ENCODE peak calls at places on chromosomes 6 and 20, in six cellular contexts. X, P, J, Z, W and A are unnamed samples. For H3K9me3, the result is how much of the 10 kb centered on the place peaks cover.

GRCh38 chr20:43669332-43669731 is 2.4 kb downstream of the MYBL2 start:
- DNase-seq in X (peak), Z (no peak), J (no peak), W (peak), P (no peak), A (no peak)

GRCh38 chr6:31737315-31738047 is 1.2 kb upstream of the CLIC1 start:
- DNase-seq in P (no peak), Z (peak), X (no peak), J (peak), W (peak), A (peak)

GRCh38 chr6:125906158-125906998 is 50.2 kb upstream of the HINT3 start:
- DNase-seq in X (peak), Z (peak), P (peak), J (peak), W (peak), A (peak)

GRCh38 chr6:98833101-98834059 is 994 bp upstream of the POU3F2 start:
- DNase-seq in W (peak), J (peak), Z (peak), X (peak), P (peak), A (peak)

GRCh38 chr6:40960784-40961430 is 78.1 kb downstream of the UNC5CL start:
- DNase-seq in P (no peak), X (peak), J (no peak), Z (no peak), W (no peak), A (no peak)

GRCh38 chr6:92337571-92337970 is 1081.8 kb downstream of the EPHA7 start:
- DNase-seq in P (no peak), Z (no peak), X (no peak), W (no peak), J (no peak), A (no peak)

GRCh38 chr6:18115356-18115755 is 7.1 kb downstream of the NHLRC1 start:
- DNase-seq in W (no peak), X (no peak), J (no peak), P (no peak), Z (no peak), A (no peak)

GRCh38 chr20:43988451-43988850 is 73.8 kb downstream of the TOX2 start:
- DNase-seq in X (peak), Z (no peak), P (no peak), W (peak), J (no peak), A (no peak)

GRCh38 chr20:44609006-44609510 is 26.7 kb downstream of the PKIG start:
- DNase-seq in P (peak), J (no peak), Z (no peak), X (no peak), W (no peak), A (no peak)

GRCh38 chr6:121633309-121633708 is 197.9 kb downstream of the GJA1 start:
- DNase-seq in X (no peak), Z (no peak), P (no peak), W (no peak), J (no peak), A (no peak)

GRCh38 chr6:66948106-66948505 is 1241.1 kb upstream of the EYS start:
- DNase-seq in J (no peak), X (no peak), W (peak), P (no peak), Z (no peak), A (no peak)

GRCh38 chr20:57573176-57573575 is 12.3 kb downstream of the PCK1 start:
- DNase-seq in X (no peak), P (no peak), Z (no peak), J (peak), W (no peak), A (no peak)

GRCh38 chr20:38023181-38024085 is 9.8 kb downstream of the TTI1 start:
- DNase-seq in W (peak), X (peak), J (no peak), P (no peak), Z (no peak), A (no peak)

GRCh38 chr6:158020272-158020711 is 38.6 kb downstream of the SYNJ2 start:
- DNase-seq in W (no peak), P (no peak), X (no peak), Z (no peak), J (no peak), A (no peak)

GRCh38 chr20:49140411-49140810 is 47.7 kb downstream of the STAU1 start:
- DNase-seq in Z (no peak), X (no peak), W (no peak), P (no peak), J (no peak), A (no peak)

GRCh38 chr20:20872420-20872819 is 160.0 kb upstream of the RALGAPA2 start:
- DNase-seq in Z (no peak), W (no peak), X (no peak), P (no peak), J (no peak), A (no peak)

GRCh38 chr6:81995548-81996289 is 243.2 kb upstream of the TENT5A start:
- DNase-seq in Z (no peak), X (peak), W (no peak), J (no peak), P (peak), A (no peak)

GRCh38 chr6:105432797-105433196 is 29.9 kb upstream of the PREP start:
- DNase-seq in J (no peak), X (peak), W (peak), Z (no peak), P (peak), A (no peak)

GRCh38 chr6:156741287-156742073 is 35.7 kb upstream of the ARID1B start:
- DNase-seq in W (no peak), J (no peak), X (no peak), P (no peak), Z (no peak), A (no peak)

GRCh38 chr6:16206595-16207037 is 31.8 kb upstream of the GMPR start:
- DNase-seq in X (peak), J (peak), P (peak), W (peak), Z (peak), A (peak)

GRCh38 chr6:31752739-31753319 is 9.6 kb upstream of the SAPCD1 start:
- DNase-seq in J (no peak), X (peak), P (no peak), Z (no peak), W (peak), A (no peak)

GRCh38 chr6:15476631-15477380 is 186.0 kb downstream of the DTNBP1 start:
- DNase-seq in P (no peak), Z (no peak), X (peak), W (peak), J (no peak), A (no peak)

GRCh38 chr6:31270788-31271640 is 878 bp downstream of the HLA-C start:
- DNase-seq in W (peak), J (peak), X (peak), Z (peak), P (peak), A (peak)

GRCh38 chr6:113882341-113882740 is 25.2 kb downstream of the MARCKS start:
- DNase-seq in X (no peak), J (no peak), Z (no peak), P (no peak), W (no peak), A (no peak)

GRCh38 chr6:137950581-137950980 is 83.5 kb downstream of the TNFAIP3 start:
- DNase-seq in P (no peak), J (no peak), W (no peak), Z (no peak), X (no peak), A (no peak)

GRCh38 chr20:22333885-22334545 is 250.4 kb downstream of the FOXA2 start:
- DNase-seq in Z (peak), X (peak), W (peak), P (peak), J (peak), A (peak)

GRCh38 chr6:98828210-98828798 is 6.1 kb upstream of the POU3F2 start:
- DNase-seq in Z (no peak), P (no peak), J (no peak), X (no peak), W (no peak), A (peak)

GRCh38 chr20:41124451-41125094 is 12.8 kb upstream of the PLCG1 start:
- DNase-seq in Z (no peak), J (no peak), X (no peak), W (no peak), P (no peak), A (no peak)

GRCh38 chr6:10381133-10381829 is 33.6 kb downstream of the TFAP2A start:
- DNase-seq in W (no peak), P (no peak), Z (peak), X (no peak), J (peak), A (no peak)

GRCh38 chr6:107673076-107673494 is 151.0 kb downstream of the SCML4 start:
- DNase-seq in X (no peak), Z (no peak), J (no peak), P (no peak), W (no peak), A (no peak)

GRCh38 chr20:63441136-63441776 is 31.2 kb downstream of the KCNQ2 start:
- DNase-seq in Z (no peak), P (no peak), W (no peak), J (no peak), X (no peak), A (no peak)

GRCh38 chr6:30411515-30412207 is 66.7 kb downstream of the RPP21 start:
- DNase-seq in W (peak), J (peak), X (peak), Z (peak), P (peak), A (no peak)

GRCh38 chr20:672975-673604 is 2.5 kb downstream of the SCRT2 start:
- DNase-seq in X (no peak), P (peak), Z (peak), J (no peak), W (no peak), A (no peak)

GRCh38 chr20:5741089-5741488 is 9.1 kb upstream of the SHLD1 start:
- DNase-seq in W (peak), J (no peak), X (peak), P (no peak), Z (no peak), A (no peak)

GRCh38 chr6:159788276-159788675 is 1.1 kb downstream of the TCP1 start:
- DNase-seq in W (no peak), Z (no peak), X (no peak), J (no peak), P (peak), A (no peak)

GRCh38 chr6:159790947-159791598 is 806 bp downstream of the MRPL18 start:
- DNase-seq in P (peak), J (no peak), X (no peak), W (peak), Z (no peak), A (no peak)

GRCh38 chr6:159788757-159789376 is 535 bp downstream of the TCP1 start:
- DNase-seq in X (peak), Z (no peak), W (peak), P (peak), J (peak), A (no peak)

GRCh38 chr6:159790149-159790946 is at the start of gene MRPL18:
- DNase-seq in J (peak), W (peak), P (peak), Z (peak), X (peak), A (peak)

DNA sequence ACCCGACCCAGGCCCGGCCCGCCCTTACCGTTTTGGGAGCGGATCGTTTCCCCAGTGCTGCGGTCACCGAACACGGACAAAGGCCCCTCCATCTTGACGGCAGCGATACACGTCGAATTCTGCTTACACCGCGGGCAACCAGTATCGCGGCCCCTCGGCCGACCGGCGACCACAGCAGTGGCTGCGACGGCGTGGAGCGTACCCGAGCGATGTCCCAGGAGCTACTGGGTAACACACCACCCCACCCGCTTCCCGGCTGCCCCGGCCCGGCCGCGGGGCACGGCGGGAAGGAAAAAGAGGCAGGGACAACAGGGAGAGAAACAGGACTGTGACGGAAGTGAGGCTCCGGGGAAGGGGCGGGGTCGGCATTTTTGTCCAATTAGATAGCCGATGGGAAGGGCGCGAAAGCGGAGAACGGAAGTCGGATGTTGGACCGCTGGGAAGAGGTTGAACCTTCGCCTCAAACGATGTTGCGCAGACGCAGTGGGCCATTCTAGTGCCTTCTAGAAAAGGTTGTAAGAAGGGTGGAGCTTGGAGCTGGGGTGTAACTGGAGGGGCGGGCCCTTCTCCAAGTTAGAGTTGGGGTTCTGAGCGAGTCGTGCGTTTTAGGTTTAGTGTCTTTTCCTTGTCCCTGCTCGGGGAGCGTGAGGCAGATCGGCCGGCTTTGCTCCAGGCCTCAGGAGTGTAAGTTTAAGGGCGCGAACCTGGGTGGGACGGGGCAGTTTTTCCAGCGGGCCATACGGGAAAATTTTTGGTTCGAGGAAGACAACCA is at the start of gene TCP1:
- DNase-seq in J (peak), X (peak), Z (peak), W (peak), P (peak), A (peak)
- H2BK120ac ChIP-seq in J (peak), X (peak), Z (peak), W (no peak), P (peak), A (no peak)

DNA sequence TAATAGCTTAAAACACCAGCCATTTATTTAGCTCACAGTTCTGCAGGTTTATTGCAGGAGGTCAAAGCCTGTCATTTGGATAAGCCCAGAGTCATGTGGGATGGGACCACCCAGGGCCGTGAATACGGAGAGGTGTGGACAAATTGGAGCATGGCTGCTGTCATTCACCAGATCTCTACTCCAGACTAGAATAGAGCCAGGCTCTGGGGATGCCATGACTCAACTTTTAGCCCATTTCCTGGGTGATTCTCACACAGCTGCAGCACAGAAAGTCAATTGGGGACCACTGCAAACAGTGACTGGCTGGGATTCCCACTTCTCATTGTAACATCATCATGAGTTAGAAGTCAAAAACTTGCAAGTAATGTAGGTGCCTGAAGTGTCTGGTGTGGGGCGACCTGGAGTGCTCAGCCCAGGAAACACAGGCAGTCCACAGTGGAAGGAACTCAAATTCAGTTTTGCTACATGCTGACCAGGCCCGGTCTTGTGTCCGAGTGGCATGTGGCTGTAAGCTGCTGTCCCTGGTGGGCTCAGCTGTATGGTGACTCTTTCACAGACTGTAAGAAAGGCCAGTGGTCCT is 174.3 kb downstream of the SCP2D1 start:
- DNase-seq in J (no peak), Z (no peak), W (no peak), P (no peak), X (no peak), A (no peak)
- H3K9me3 ChIP-seq in J (under half), Z (under half), W (under half), P (under half), X (under half), A (under half)

DNA sequence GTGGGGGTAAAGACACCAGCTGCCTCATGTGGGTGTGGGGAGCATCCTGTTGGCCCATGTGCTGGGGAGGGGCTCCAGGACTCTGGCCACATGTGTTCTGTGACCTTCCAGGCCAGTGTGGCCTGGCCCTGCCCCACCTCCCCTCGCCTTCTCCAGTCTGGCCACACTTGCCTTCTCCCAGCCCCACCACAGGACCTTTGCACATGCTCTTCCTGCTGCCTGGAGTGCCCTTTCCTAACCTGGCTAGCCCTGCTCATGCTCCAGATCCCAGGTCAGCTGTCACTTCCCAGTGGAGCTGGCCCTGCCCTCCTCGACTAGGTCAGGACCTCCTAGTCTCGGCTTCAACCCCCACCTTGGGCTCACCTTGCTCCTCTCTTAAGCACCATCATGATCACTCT is 183.8 kb downstream of the CDH4 start:
- DNase-seq in Z (no peak), W (no peak), X (no peak), P (no peak), J (no peak), A (no peak)
- H2BK120ac ChIP-seq in Z (peak), W (no peak), X (no peak), P (no peak), J (no peak), A (peak)

DNA sequence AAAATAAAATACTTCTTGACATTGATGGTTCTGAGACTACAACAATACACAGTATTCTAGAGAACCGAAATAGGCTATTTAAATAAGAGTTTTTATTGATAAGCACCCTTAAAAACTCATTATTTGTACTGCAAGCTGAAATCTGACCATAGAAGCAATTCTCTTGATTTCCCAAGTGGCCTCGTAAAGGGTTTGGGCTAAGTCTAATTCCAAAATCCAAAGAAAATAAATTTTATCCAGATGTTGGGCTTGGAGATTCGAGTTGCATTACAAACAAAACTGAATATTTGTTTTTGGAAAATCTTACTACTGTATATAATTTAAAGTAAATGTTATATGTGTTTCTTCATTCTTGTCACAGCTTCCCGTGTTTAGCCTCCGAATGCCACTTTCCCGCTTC is 47.2 kb downstream of the PRL start:
- DNase-seq in P (no peak), X (no peak), Z (no peak), J (no peak), W (no peak), A (no peak)
- H3K9me3 ChIP-seq in P (under half), X (under half), Z (under half), J (under half), W (under half), A (under half)

GRCh38 chr6:106519460-106520394 is 109.6 kb downstream of the RTN4IP1 start:
- DNase-seq in J (no peak), W (peak), P (peak), Z (no peak), X (peak), A (no peak)

GRCh38 chr6:106520711-106521367 is 108.5 kb downstream of the RTN4IP1 start:
- DNase-seq in X (no peak), Z (no peak), J (no peak), W (no peak), P (no peak), A (no peak)

GRCh38 chr6:106525885-106526280 is 103.4 kb downstream of the RTN4IP1 start:
- DNase-seq in J (no peak), X (no peak), Z (no peak), P (no peak), W (no peak), A (no peak)

GRCh38 chr6:106525111-106525884 is 104.0 kb downstream of the RTN4IP1 start:
- DNase-seq in P (no peak), X (no peak), Z (no peak), J (no peak), W (no peak), A (no peak)

GRCh38 chr6:106522557-106522956 is 106.7 kb downstream of the RTN4IP1 start:
- DNase-seq in P (no peak), Z (no peak), J (no peak), X (no peak), W (no peak), A (no peak)
- H2BK120ac ChIP-seq in P (no peak), Z (no peak), J (no peak), X (no peak), W (no peak), A (no peak)

GRCh38 chr20:15942130-15942529 is 631.1 kb downstream of the KIF16B start:
- DNase-seq in X (no peak), J (no peak), P (peak), Z (no peak), W (no peak), A (no peak)
- H3K9me3 ChIP-seq in X (under half), J (under half), P (under half), Z (under half), W (under half), A (under half)

GRCh38 chr20:32763202-32763999 is 1.2 kb downstream of the DNMT3B start:
- DNase-seq in P (peak), X (no peak), J (no peak), W (no peak), Z (no peak), A (no peak)

GRCh38 chr20:32761831-32762753 is at the start of gene DNMT3B:
- DNase-seq in Z (peak), J (peak), P (peak), W (peak), X (peak), A (peak)

GRCh38 chr20:32764000-32764960 is 2.1 kb downstream of the DNMT3B start:
- DNase-seq in J (peak), P (no peak), X (no peak), Z (peak), W (no peak), A (no peak)

GRCh38 chr20:32761417-32761830 is 761 bp upstream of the DNMT3B start:
- DNase-seq in Z (no peak), P (no peak), W (no peak), X (no peak), J (no peak), A (no peak)

DNA sequence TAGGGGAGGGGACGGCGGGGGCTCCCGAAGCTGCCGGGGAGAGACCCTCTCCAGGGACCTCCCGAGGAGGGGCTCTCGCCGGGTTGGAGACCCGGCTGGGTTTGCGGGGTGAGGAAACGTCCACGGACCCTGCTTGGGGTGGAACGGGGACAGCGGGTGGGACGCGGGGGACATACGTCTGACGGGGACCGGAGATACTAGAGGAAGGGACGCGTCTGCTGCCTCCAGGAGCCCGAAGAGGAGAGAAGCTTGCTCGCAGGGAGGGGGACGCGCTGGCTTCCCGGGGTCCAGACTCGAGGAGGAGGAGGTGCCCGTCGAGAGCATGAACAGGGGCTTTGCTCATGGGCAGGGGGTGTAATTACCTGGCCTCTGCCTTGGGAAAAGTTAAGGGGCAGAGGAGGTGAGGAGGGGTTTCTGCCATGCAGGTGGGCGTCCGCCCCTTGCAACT is 593 bp downstream of the DNMT3B start:
- DNase-seq in J (no peak), P (peak), X (no peak), Z (no peak), W (peak), A (no peak)
- H2BK120ac ChIP-seq in J (no peak), P (peak), X (peak), Z (no peak), W (peak), A (no peak)

GRCh38 chr20:10877345-10877744 is 203.5 kb upstream of the JAG1 start:
- DNase-seq in Z (no peak), P (no peak), W (no peak), J (no peak), X (no peak), A (no peak)

GRCh38 chr20:10876558-10876957 is 202.8 kb upstream of the JAG1 start:
- DNase-seq in X (no peak), Z (no peak), W (no peak), J (no peak), P (no peak), A (no peak)

GRCh38 chr20:10875653-10876052 is 201.9 kb upstream of the JAG1 start:
- DNase-seq in W (no peak), P (no peak), Z (no peak), X (no peak), J (no peak), A (no peak)
- H3K9me3 ChIP-seq in W (under half), P (under half), Z (under half), X (under half), J (under half), A (under half)